ENCODE peak calls at places on chromosomes 2 and 18, in eight cellular contexts. G is Panc1, N is tibial artery, Y is tibial nerve, Q is NT2/D1, D is mammary epithelial cell, V is fibroblast of lung, M is right cardiac atrium. A is an unnamed sample.
A peak's percentile ranks its signal among the peaks of the same experiment; 100 is the strongest.

GRCh38 chr2:105294844-105295481 is 34.6 kb downstream of the TGFBRAP1 start:
- DNase-seq in G (peak; percentile 15), N (no peak), Y (no peak), Q (peak; percentile 74), D (peak; percentile 63), V (peak; percentile 72), M (no peak), A (peak; percentile 67)

GRCh38 chr2:68009526-68009925 is 53.3 kb downstream of the C1D start:
- DNase-seq in G (no peak), N (no peak), Y (no peak), Q (no peak), D (no peak), V (no peak), M (no peak), A (no peak)

GRCh38 chr2:3631851-3632659 is 25.9 kb upstream of the ALLC start:
- DNase-seq in G (no peak), N (peak; percentile 9), Y (no peak), Q (no peak), D (no peak), V (no peak), M (peak; percentile 27), A (no peak)

GRCh38 chr18:10122116-10122515 is 208.3 kb downstream of the VAPA start:
- DNase-seq in G (no peak), N (no peak), Y (no peak), Q (no peak), D (no peak), V (peak; percentile 90), M (no peak), A (peak; percentile 21)

GRCh38 chr2:758073-758820 is 81.0 kb upstream of the TMEM18 start:
- DNase-seq in G (no peak), N (no peak), Y (no peak), Q (no peak), D (no peak), V (no peak), M (no peak), A (no peak)

GRCh38 chr2:38668092-38668491 is 2.2 kb downstream of the GALM start:
- DNase-seq in G (no peak), N (no peak), Y (no peak), Q (no peak), D (no peak), V (no peak), M (no peak), A (no peak)

GRCh38 chr2:105375001-105375561 is 23.8 kb downstream of the FHL2 start:
- DNase-seq in G (no peak), N (no peak), Y (no peak), Q (no peak), D (no peak), V (peak; percentile 78), M (no peak), A (no peak)

GRCh38 chr2:164655336-164655735 is 34.1 kb upstream of the GRB14 start:
- DNase-seq in G (no peak), N (no peak), Y (no peak), Q (no peak), D (peak; percentile 94), V (peak; percentile 47), M (no peak), A (no peak)

GRCh38 chr18:46718501-46719341 is 38.1 kb downstream of the ST8SIA5 start:
- DNase-seq in G (peak; percentile 58), N (no peak), Y (no peak), Q (no peak), D (peak; percentile 3), V (peak; percentile 90), M (no peak), A (peak; percentile 77)

DNA sequence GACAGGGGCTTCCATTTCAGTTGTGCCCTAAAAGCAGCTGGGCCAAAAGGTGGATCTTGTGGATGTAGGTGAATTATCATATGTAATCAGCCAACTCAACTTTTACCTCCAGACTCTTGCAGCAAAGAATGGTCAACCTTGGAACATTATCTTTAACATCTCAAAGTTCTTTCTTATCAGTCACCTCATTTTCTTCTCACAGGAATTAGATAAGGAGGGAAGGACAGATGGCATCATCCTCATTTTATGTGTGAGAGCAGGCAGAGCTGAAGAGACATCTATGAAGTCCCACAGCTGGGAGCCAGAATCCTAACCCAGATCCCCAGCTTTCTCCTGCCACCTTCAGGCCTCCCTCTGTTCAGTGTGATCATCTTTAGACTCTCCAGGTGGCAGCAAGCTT is 182.1 kb downstream of the MGAT5 start:
- DNase-seq in G (no peak), N (no peak), Y (no peak), Q (no peak), D (no peak), V (no peak), M (no peak), A (no peak)
- H3K27me3 ChIP-seq in G (no peaks in the 10 kb centered on the region), N (no peaks in the 10 kb centered on the region), Y (no peaks in the 10 kb centered on the region), Q (no peaks in the 10 kb centered on the region), D (no peaks in the 10 kb centered on the region), V (no peaks in the 10 kb centered on the region), M (no peaks in the 10 kb centered on the region), A (no peaks in the 10 kb centered on the region)

DNA sequence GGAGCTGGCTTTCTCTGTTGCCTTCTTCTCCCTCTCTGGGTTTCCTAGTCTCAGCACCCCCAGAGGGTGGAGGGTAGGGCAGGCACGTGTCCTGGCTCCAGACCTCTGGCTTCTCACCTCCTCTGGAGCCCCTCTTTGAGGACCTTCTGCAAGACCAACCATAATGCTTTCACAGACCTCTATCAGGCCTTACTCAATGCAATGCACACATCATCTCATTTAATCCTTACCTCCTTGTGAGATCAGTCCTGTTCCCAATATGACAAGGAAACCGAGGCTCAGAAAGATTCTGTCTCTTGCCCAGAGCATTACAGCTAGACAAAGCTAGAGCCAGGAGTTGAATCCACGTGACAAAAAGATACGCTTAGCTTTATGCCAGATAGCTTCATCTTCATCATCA is 8.2 kb downstream of the ATOH8 start:
- DNase-seq in G (no peak), N (no peak), Y (no peak), Q (no peak), D (no peak), V (no peak), M (no peak), A (no peak)
- H3K27me3 ChIP-seq in G (no peaks in the 10 kb centered on the region), N (no peaks in the 10 kb centered on the region), Y (no peaks in the 10 kb centered on the region), Q (peaks cover 3% of the 10 kb centered on the region), D (peaks cover 31% of the 10 kb centered on the region), V (no peaks in the 10 kb centered on the region), M (no peaks in the 10 kb centered on the region), A (no peaks in the 10 kb centered on the region)

GRCh38 chr2:218883491-218884490 is 3.1 kb downstream of the WNT10A start:
- DNase-seq in G (no peak), N (no peak), Y (no peak), Q (no peak), D (peak; percentile 52), V (no peak), M (peak; percentile 76), A (no peak)

GRCh38 chr2:218884519-218884918 is 3.9 kb downstream of the WNT10A start:
- DNase-seq in G (no peak), N (no peak), Y (no peak), Q (no peak), D (no peak), V (no peak), M (no peak), A (no peak)

GRCh38 chr2:218886461-218886947 is 5.9 kb downstream of the WNT10A start:
- DNase-seq in G (no peak), N (no peak), Y (no peak), Q (no peak), D (no peak), V (no peak), M (peak; percentile 53), A (no peak)

GRCh38 chr2:218887079-218887478 is 6.4 kb downstream of the WNT10A start:
- DNase-seq in G (no peak), N (no peak), Y (no peak), Q (no peak), D (no peak), V (no peak), M (no peak), A (no peak)

GRCh38 chr2:218885981-218886447 is 5.4 kb downstream of the WNT10A start:
- DNase-seq in G (no peak), N (no peak), Y (no peak), Q (no peak), D (no peak), V (no peak), M (no peak), A (no peak)
- H3K27me3 ChIP-seq in G (no peaks in the 10 kb centered on the region), N (peaks cover 1% of the 10 kb centered on the region), Y (no peaks in the 10 kb centered on the region), Q (peaks cover 88% of the 10 kb centered on the region), D (no peaks in the 10 kb centered on the region), V (peaks cover 38% of the 10 kb centered on the region), M (no peaks in the 10 kb centered on the region), A (peaks cover 2% of the 10 kb centered on the region)

DNA sequence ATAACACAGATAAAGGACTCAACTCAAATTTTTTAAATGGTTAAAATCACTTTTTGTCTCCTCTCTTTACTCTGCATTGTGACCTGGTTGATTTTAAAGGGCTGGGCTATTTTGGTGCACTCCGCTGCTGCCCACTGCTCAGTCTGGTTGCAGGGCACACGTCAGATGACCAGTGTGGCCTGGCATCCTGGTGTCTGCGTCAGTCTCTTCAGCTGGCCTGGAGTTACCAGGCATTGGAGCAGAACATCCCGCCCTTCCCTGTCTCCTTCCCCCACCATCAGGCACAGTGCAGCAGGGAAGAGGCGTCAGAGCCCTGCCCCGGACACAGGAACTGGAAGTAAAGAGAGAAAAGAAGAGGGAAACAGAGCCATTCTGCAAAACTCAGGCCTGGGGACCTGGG is 8.9 kb downstream of the C1QL2 start:
- DNase-seq in G (no peak), N (no peak), Y (no peak), Q (no peak), D (no peak), V (no peak), M (no peak), A (no peak)
- H3K27me3 ChIP-seq in G (peaks cover 7% of the 10 kb centered on the region), N (no peaks in the 10 kb centered on the region), Y (no peaks in the 10 kb centered on the region), Q (peaks cover 3% of the 10 kb centered on the region), D (peaks cover 2% of the 10 kb centered on the region), V (peaks cover 9% of the 10 kb centered on the region), M (no peaks in the 10 kb centered on the region), A (peaks cover 14% of the 10 kb centered on the region)

DNA sequence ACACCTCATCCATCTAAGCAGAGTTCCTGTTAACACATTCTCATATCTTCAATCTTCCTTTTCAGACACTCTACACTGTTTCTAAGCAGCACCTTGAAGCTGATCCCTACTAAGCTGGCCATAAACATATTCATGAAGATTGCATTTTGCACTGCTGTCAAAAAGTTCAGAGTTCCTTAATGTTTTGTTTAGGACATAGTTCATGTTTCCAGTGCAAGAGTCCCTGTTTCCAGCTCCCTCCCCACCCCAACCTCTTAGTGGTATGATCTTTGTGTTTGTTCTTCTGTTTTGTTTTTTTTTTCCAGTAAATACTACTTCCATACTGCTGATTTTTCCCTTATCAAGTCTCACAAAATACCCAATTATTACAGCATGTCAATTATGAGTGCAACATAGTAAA is 4.1 kb upstream of the SLC40A1 start:
- DNase-seq in G (no peak), N (no peak), Y (no peak), Q (no peak), D (no peak), V (no peak), M (no peak), A (no peak)
- H3K27me3 ChIP-seq in G (peaks cover 46% of the 10 kb centered on the region), N (no peaks in the 10 kb centered on the region), Y (no peaks in the 10 kb centered on the region), Q (peaks cover 38% of the 10 kb centered on the region), D (peaks cover 5% of the 10 kb centered on the region), V (peaks cover 3% of the 10 kb centered on the region), M (no peaks in the 10 kb centered on the region), A (peaks cover 13% of the 10 kb centered on the region)

GRCh38 chr2:45168731-45169338 is 159.6 kb upstream of the SIX2 start:
- DNase-seq in G (no peak), N (no peak), Y (no peak), Q (no peak), D (no peak), V (no peak), M (no peak), A (no peak)
- H3K27me3 ChIP-seq in G (peaks cover 36% of the 10 kb centered on the region), N (no peaks in the 10 kb centered on the region), Y (no peaks in the 10 kb centered on the region), Q (peaks cover 57% of the 10 kb centered on the region), D (peaks cover 7% of the 10 kb centered on the region), V (peaks cover 39% of the 10 kb centered on the region), M (no peaks in the 10 kb centered on the region), A (peaks cover 95% of the 10 kb centered on the region)

GRCh38 chr2:18701546-18701945 is 112.2 kb upstream of the NT5C1B start:
- DNase-seq in G (no peak), N (no peak), Y (no peak), Q (no peak), D (no peak), V (no peak), M (no peak), A (no peak)
- H3K27me3 ChIP-seq in G (no peaks in the 10 kb centered on the region), N (no peaks in the 10 kb centered on the region), Y (no peaks in the 10 kb centered on the region), Q (no peaks in the 10 kb centered on the region), D (no peaks in the 10 kb centered on the region), V (no peaks in the 10 kb centered on the region), M (no peaks in the 10 kb centered on the region), A (no peaks in the 10 kb centered on the region)

A was measured in A673.